ENCODE peak calls at places on chromosomes 1 and 21, in five cellular contexts. D is IMR-90, N is trophoblast cell, Y is H9, V is neuronal stem cell. H is an unnamed sample.

GRCh38 chr1:193846881-193847280 is 660.5 kb upstream of the B3GALT2 start:
- DNase-seq in D (peak), N (no peak), Y (no peak), V (no peak), H (no peak)

GRCh38 chr1:94579876-94580294 is 38.3 kb upstream of the F3 start:
- DNase-seq in D (peak), N (peak), Y (peak), V (no peak), H (peak)

GRCh38 chr21:41393876-41394465 is 32.1 kb upstream of the MX1 start:
- DNase-seq in D (no peak), N (no peak), Y (peak), V (no peak), H (no peak)

GRCh38 chr1:232450626-232451025 is 179.3 kb downstream of the SIPA1L2 start:
- DNase-seq in D (peak), N (no peak), Y (no peak), V (no peak), H (no peak)

GRCh38 chr1:184112176-184112948 is 60.8 kb downstream of the TSEN15 start:
- DNase-seq in D (no peak), N (no peak), Y (no peak), V (no peak), H (no peak)

GRCh38 chr1:162085991-162086390 is 16.5 kb downstream of the NOS1AP start:
- DNase-seq in D (no peak), N (no peak), Y (no peak), V (no peak), H (no peak)

GRCh38 chr21:44793269-44794030 is 8.2 kb downstream of the UBE2G2 start:
- DNase-seq in D (peak), N (peak), Y (peak), V (peak), H (peak)

GRCh38 chr1:10781137-10781536 is 15.3 kb downstream of the CASZ1 start:
- DNase-seq in D (no peak), N (no peak), Y (no peak), V (no peak), H (no peak)

GRCh38 chr1:175597206-175597605 is 146.2 kb downstream of the TNR start:
- DNase-seq in D (no peak), N (no peak), Y (no peak), V (no peak), H (no peak)

GRCh38 chr1:182667848-182668505 is 16.4 kb downstream of the RGS8 start:
- DNase-seq in D (no peak), N (no peak), Y (no peak), V (no peak), H (no peak)

GRCh38 chr1:101086783-101087182 is 61.2 kb upstream of the DPH5 start:
- DNase-seq in D (peak), N (no peak), Y (no peak), V (no peak), H (no peak)

GRCh38 chr1:27597036-27597435 is 6.9 kb downstream of the AHDC1 start:
- DNase-seq in D (no peak), N (no peak), Y (no peak), V (no peak), H (no peak)

GRCh38 chr1:2032737-2033136 is 13.6 kb downstream of the GABRD start:
- DNase-seq in D (no peak), N (no peak), Y (no peak), V (no peak), H (no peak)
- H2BK5ac ChIP-seq in D (no peak), N (no peak), Y (no peak), V (no peak), H (no peak)

GRCh38 chr1:32335951-32336867 is at the start of gene MARCKSL1:
- DNase-seq in D (peak), N (peak), Y (peak), V (peak), H (peak)
- H2AK5ac ChIP-seq in D (peak), N (peak), Y (no peak), V (peak), H (peak)

GRCh38 chr1:226215239-226215638 is 8.2 kb upstream of the MIXL1 start:
- DNase-seq in D (no peak), N (no peak), Y (no peak), V (no peak), H (peak)
- H2BK5ac ChIP-seq in D (no peak), N (no peak), Y (no peak), V (no peak), H (peak)

GRCh38 chr1:154615411-154615810 is 7.4 kb upstream of the ADAR start:
- DNase-seq in D (no peak), N (peak), Y (no peak), V (no peak), H (peak)
- H2AK5ac ChIP-seq in D (no peak), N (no peak), Y (no peak), V (no peak), H (no peak)

GRCh38 chr1:18407166-18408045 is 73.3 kb upstream of the KLHDC7A start:
- DNase-seq in D (no peak), N (peak), Y (no peak), V (no peak), H (peak)
- H2BK5ac ChIP-seq in D (no peak), N (no peak), Y (no peak), V (no peak), H (no peak)

GRCh38 chr1:235090406-235091069 is 38.1 kb downstream of the TOMM20 start:
- DNase-seq in D (no peak), N (peak), Y (peak), V (peak), H (peak)
- H2AK5ac ChIP-seq in D (peak), N (no peak), Y (peak), V (no peak), H (no peak)

GRCh38 chr21:27819299-27819698 is 852.4 kb upstream of the ADAMTS5 start:
- DNase-seq in D (no peak), N (no peak), Y (no peak), V (no peak), H (no peak)
- H2BK5ac ChIP-seq in D (no peak), N (no peak), Y (no peak), V (no peak), H (no peak)